ENCODE peak calls at places on chromosomes 16 and 17, in seven cellular contexts. W is IMR-90, T is H1, O is neuronal stem cell, J is mesendoderm, U is mesenchymal stem cell, X is trophoblast cell. D is an unnamed sample.

GRCh38 chr16:65572156-65572555 is 450.3 kb upstream of the CDH11 start:
- DNase-seq in W (peak), T (no peak), O (no peak), J (no peak), U (peak), X (peak), D (no peak)

GRCh38 chr17:48307222-48307621 is 122.8 kb downstream of the SKAP1 start:
- DNase-seq in W (no peak), T (no peak), O (no peak), J (no peak), U (no peak), X (no peak), D (no peak)

GRCh38 chr17:59763861-59764260 is 56.4 kb downstream of the VMP1 start:
- DNase-seq in W (peak), T (no peak), O (no peak), J (peak), U (peak), X (peak), D (no peak)

GRCh38 chr16:426906-427249 is 1.4 kb downstream of the RAB11FIP3 start:
- DNase-seq in W (no peak), T (no peak), O (no peak), J (no peak), U (no peak), X (no peak), D (no peak)

GRCh38 chr17:6398955-6399354 is 36.0 kb downstream of the AIPL1 start:
- DNase-seq in W (no peak), T (no peak), O (no peak), J (no peak), U (no peak), X (no peak), D (no peak)

GRCh38 chr17:35764123-35764991 is 3.7 kb downstream of the C17orf50 start:
- DNase-seq in W (peak), T (peak), O (peak), J (peak), U (peak), X (peak), D (peak)

GRCh38 chr16:24748242-24748641 is 18.8 kb downstream of the TNRC6A start:
- DNase-seq in W (peak), T (no peak), O (no peak), J (no peak), U (peak), X (peak), D (no peak)

GRCh38 chr16:89902980-89903379 is 15.7 kb upstream of the MC1R start:
- DNase-seq in W (no peak), T (no peak), O (no peak), J (no peak), U (no peak), X (peak), D (no peak)

GRCh38 chr17:234163-235047 is 53.0 kb upstream of the DOC2B start:
- DNase-seq in W (no peak), T (no peak), O (no peak), J (no peak), U (no peak), X (no peak), D (no peak)

GRCh38 chr17:77287432-77288068 is 146.8 kb downstream of the SEC14L1 start:
- DNase-seq in W (peak), T (no peak), O (no peak), J (peak), U (peak), X (peak), D (peak)

GRCh38 chr17:10161392-10161791 is 37.0 kb downstream of the GAS7 start:
- DNase-seq in W (no peak), T (no peak), O (no peak), J (no peak), U (peak), X (no peak), D (no peak)

GRCh38 chr16:86066755-86067154 is 167.8 kb downstream of the IRF8 start:
- DNase-seq in W (no peak), T (no peak), O (no peak), J (no peak), U (no peak), X (no peak), D (no peak)
- H3K23ac ChIP-seq in W (no peak), T (no peak), O (no peak), J (no peak), U (no peak), X (no peak), D (no peak)

GRCh38 chr17:45320349-45320930 is 3.6 kb upstream of the MAP3K14 start:
- DNase-seq in W (peak), T (no peak), O (no peak), J (no peak), U (no peak), X (peak), D (no peak)

GRCh38 chr17:45316271-45317112 is at the start of gene MAP3K14:
- DNase-seq in W (peak), T (no peak), O (no peak), J (peak), U (peak), X (peak), D (peak)

GRCh38 chr17:45317113-45317820 is 447 bp upstream of the MAP3K14 start:
- DNase-seq in W (peak), T (peak), O (peak), J (peak), U (peak), X (peak), D (peak)

GRCh38 chr17:45319239-45319703 is 2.5 kb upstream of the MAP3K14 start:
- DNase-seq in W (peak), T (no peak), O (no peak), J (peak), U (peak), X (peak), D (no peak)

GRCh38 chr17:45318561-45319230 is 1.9 kb upstream of the MAP3K14 start:
- DNase-seq in W (no peak), T (no peak), O (no peak), J (no peak), U (no peak), X (peak), D (no peak)
- H3K9ac ChIP-seq in W (peak), T (no peak), O (no peak), J (no peak), U (no peak), X (no peak), D (no peak)

DNA sequence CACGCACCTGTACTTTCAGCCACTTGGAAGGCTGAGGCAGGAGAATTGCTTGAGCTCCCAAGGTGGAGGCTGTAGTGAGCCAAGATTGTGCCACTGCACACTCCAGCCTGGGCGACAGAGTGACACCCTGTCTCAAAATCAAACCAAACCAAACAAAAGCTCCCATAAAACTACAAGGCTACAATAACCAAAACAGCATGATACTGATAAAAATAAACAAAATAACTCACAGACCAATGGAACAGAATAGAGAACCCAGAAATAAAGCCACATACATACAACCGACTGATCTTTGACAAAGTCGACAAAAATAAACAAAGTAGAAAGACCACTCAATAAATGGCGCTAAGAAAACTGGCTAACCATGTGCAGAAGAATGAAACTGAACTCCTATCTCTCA is 37.2 kb downstream of the BRD7 start:
- DNase-seq in W (no peak), T (no peak), O (no peak), J (no peak), U (no peak), X (no peak), D (no peak)
- H3K23ac ChIP-seq in W (no peak), T (no peak), O (no peak), J (no peak), U (no peak), X (no peak), D (no peak)

GRCh38 chr17:41957869-41958231 is 8.7 kb upstream of the CNP start:
- DNase-seq in W (no peak), T (no peak), O (no peak), J (no peak), U (no peak), X (no peak), D (no peak)

GRCh38 chr17:41959030-41959335 is 7.6 kb upstream of the CNP start:
- DNase-seq in W (peak), T (no peak), O (no peak), J (no peak), U (no peak), X (no peak), D (no peak)

GRCh38 chr17:41962111-41962510 is 4.5 kb upstream of the CNP start:
- DNase-seq in W (no peak), T (no peak), O (no peak), J (no peak), U (no peak), X (no peak), D (no peak)

GRCh38 chr17:41957058-41957868 is 9.3 kb upstream of the CNP start:
- DNase-seq in W (peak), T (no peak), O (no peak), J (peak), U (peak), X (no peak), D (peak)

GRCh38 chr17:41959336-41960095 is 7.1 kb upstream of the CNP start:
- DNase-seq in W (peak), T (no peak), O (peak), J (peak), U (peak), X (peak), D (peak)
- H3K9ac ChIP-seq in W (no peak), T (no peak), O (peak), J (peak), U (no peak), X (no peak), D (no peak)

GRCh38 chr17:70157151-70157550 is 12.2 kb upstream of the KCNJ2 start:
- DNase-seq in W (no peak), T (no peak), O (no peak), J (no peak), U (no peak), X (no peak), D (no peak)
- H3K23ac ChIP-seq in W (no peak), T (no peak), O (no peak), J (no peak), U (no peak), X (no peak), D (no peak)

GRCh38 chr17:39716073-39716818 is 14.1 kb downstream of the MIEN1 start:
- DNase-seq in W (no peak), T (no peak), O (no peak), J (no peak), U (no peak), X (no peak), D (no peak)
- H3K9ac ChIP-seq in W (no peak), T (no peak), O (peak), J (no peak), U (no peak), X (no peak), D (no peak)